ENCODE peak calls at places on chromosomes 11 and 22, in ten cellular contexts. H is HuH-7.5, L is ACHN, R is NCI-H1105 treated with DMSO at 0.1 percent for 48 hours, I is small intestine, Q is foreskin fibroblast, T is NCI-H1417, S is fibroblast of lung, F is T-cell, X is mesenchymal stem cell. W is an unnamed sample.

GRCh38 chr22:36385491-36386350 is 2.0 kb downstream of the MYH9 start:
- DNase-seq in H (no peak), L (peak; percentile 66), R (peak; percentile 92), I (peak; percentile 47), Q (no peak), T (peak; percentile 77), S (no peak), F (peak; percentile 56), X (peak; percentile 70), W (peak; percentile 74)

GRCh38 chr11:12981879-12982531 is 27.1 kb upstream of the RASSF10 start:
- DNase-seq in H (no peak), L (no peak), R (no peak), I (peak; percentile 25), Q (peak; percentile 30), T (no peak), S (peak; percentile 12), F (no peak), X (no peak), W (no peak)

GRCh38 chr11:45102361-45102809 is 44.1 kb upstream of the PRDM11 start:
- DNase-seq in H (no peak), L (no peak), R (no peak), I (no peak), Q (no peak), T (no peak), S (peak; percentile 46), F (no peak), X (peak; percentile 47), W (no peak)

GRCh38 chr11:2271077-2271326 is 614 bp upstream of the ASCL2 start:
- DNase-seq in H (no peak), L (no peak), R (no peak), I (peak; percentile 27), Q (no peak), T (no peak), S (no peak), F (peak; percentile 45), X (no peak), W (peak; percentile 92)

GRCh38 chr22:41261541-41262249 is 21.0 kb upstream of the CHADL start:
- DNase-seq in H (no peak), L (no peak), R (no peak), I (no peak), Q (no peak), T (no peak), S (no peak), F (no peak), X (no peak), W (no peak)

GRCh38 chr22:42363851-42364250 is 68.4 kb downstream of the NFAM1 start:
- DNase-seq in H (no peak), L (no peak), R (no peak), I (no peak), Q (no peak), T (no peak), S (no peak), F (no peak), X (no peak), W (no peak)

GRCh38 chr11:80627364-80627763 is 1186.5 kb upstream of the TENM4 start:
- DNase-seq in H (no peak), L (no peak), R (no peak), I (no peak), Q (no peak), T (no peak), S (no peak), F (no peak), X (no peak), W (no peak)

GRCh38 chr11:47946682-47947575 is 33.4 kb upstream of the PTPRJ start:
- DNase-seq in H (peak; percentile 49), L (peak; percentile 92), R (no peak), I (peak; percentile 94), Q (peak; percentile 88), T (no peak), S (peak; percentile 93), F (no peak), X (peak; percentile 93), W (no peak)

GRCh38 chr22:46064236-46064965 is 85.9 kb upstream of the PPARA start:
- DNase-seq in H (no peak), L (no peak), R (peak; percentile 60), I (no peak), Q (no peak), T (no peak), S (no peak), F (no peak), X (no peak), W (peak; percentile 14)

GRCh38 chr11:77752518-77752917 is 68.0 kb downstream of the RSF1 start:
- DNase-seq in H (no peak), L (peak; percentile 55), R (no peak), I (no peak), Q (no peak), T (no peak), S (peak; percentile 5), F (no peak), X (no peak), W (no peak)

GRCh38 chr22:41229730-41230398 is 10.9 kb downstream of the CHADL start:
- DNase-seq in H (no peak), L (no peak), R (no peak), I (no peak), Q (no peak), T (no peak), S (no peak), F (no peak), X (no peak), W (no peak)

GRCh38 chr22:17198188-17199130 is 20.8 kb downstream of the ADA2 start:
- DNase-seq in H (no peak), L (no peak), R (no peak), I (peak; percentile 28), Q (no peak), T (peak; percentile 58), S (no peak), F (no peak), X (peak; percentile 6), W (peak; percentile 36)

GRCh38 chr11:71310184-71310583 is 57.8 kb upstream of the SHANK2 start:
- DNase-seq in H (no peak), L (no peak), R (no peak), I (no peak), Q (no peak), T (no peak), S (no peak), F (no peak), X (no peak), W (no peak)

GRCh38 chr11:95092549-95093324 is 3.1 kb downstream of the ENDOD1 start:
- DNase-seq in H (peak; percentile 40), L (peak; percentile 59), R (no peak), I (peak; percentile 87), Q (peak; percentile 66), T (no peak), S (peak; percentile 69), F (peak; percentile 17), X (peak; percentile 86), W (no peak)

GRCh38 chr11:17164361-17165246 is 43.2 kb downstream of the PIK3C2A start:
- DNase-seq in H (peak; percentile 22), L (no peak), R (no peak), I (peak; percentile 62), Q (no peak), T (no peak), S (peak; percentile 42), F (no peak), X (peak; percentile 41), W (no peak)

GRCh38 chr22:25874327-25874726 is 132.3 kb downstream of the MYO18B start:
- DNase-seq in H (no peak), L (no peak), R (no peak), I (no peak), Q (no peak), T (no peak), S (no peak), F (no peak), X (no peak), W (no peak)

GRCh38 chr11:114278342-114279065 is 17.7 kb upstream of the NNMT start:
- DNase-seq in H (no peak), L (no peak), R (no peak), I (no peak), Q (no peak), T (no peak), S (no peak), F (no peak), X (no peak), W (no peak)

GRCh38 chr11:35419713-35420333 is 465 bp upstream of the SLC1A2 start:
- DNase-seq in H (no peak), L (no peak), R (no peak), I (no peak), Q (peak; percentile 26), T (peak; percentile 75), S (no peak), F (no peak), X (peak; percentile 7), W (peak; percentile 75)

GRCh38 chr11:94597896-94598295 is 30.7 kb downstream of the PIWIL4 start:
- DNase-seq in H (no peak), L (peak; percentile 4), R (no peak), I (peak; percentile 50), Q (no peak), T (peak; percentile 32), S (peak; percentile 31), F (no peak), X (peak; percentile 14), W (no peak)

GRCh38 chr22:23431337-23432072 is 148.6 kb downstream of the IGLL1 start:
- DNase-seq in H (no peak), L (no peak), R (no peak), I (peak; percentile 5), Q (peak; percentile 6), T (peak; percentile 2), S (no peak), F (no peak), X (no peak), W (no peak)

GRCh38 chr11:32173435-32173834 is 82.6 kb downstream of the RCN1 start:
- DNase-seq in H (peak; percentile 40), L (peak; percentile 65), R (peak; percentile 40), I (peak; percentile 55), Q (peak; percentile 60), T (peak; percentile 63), S (peak; percentile 76), F (no peak), X (peak; percentile 60), W (peak; percentile 22)

GRCh38 chr11:45085657-45086501 is 60.6 kb upstream of the PRDM11 start:
- DNase-seq in H (no peak), L (no peak), R (no peak), I (no peak), Q (no peak), T (peak; percentile 67), S (no peak), F (no peak), X (no peak), W (no peak)

GRCh38 chr11:5159806-5160205 is 5.2 kb upstream of the OR52A1 start:
- DNase-seq in H (no peak), L (no peak), R (no peak), I (no peak), Q (no peak), T (no peak), S (no peak), F (no peak), X (no peak), W (no peak)

GRCh38 chr11:119338946-119339580 is 1.6 kb downstream of the C1QTNF5 start:
- DNase-seq in H (no peak), L (no peak), R (no peak), I (no peak), Q (no peak), T (no peak), S (no peak), F (no peak), X (peak; percentile 24), W (no peak)

W was measured in upper lobe of left lung.